ENCODE peak calls at places on chromosomes 5 and 9, in four cellular contexts. One of them, this sample, is unnamed. For H3K27me3 and H3K4me1, the result is how much of the 10 kb centered on the place peaks cover.

GRCh38 chr5:14676320-14676719 is 11.8 kb downstream of the OTULIN start:
- DNase-seq in CD4-positive, CD25-positive, alpha-beta regulatory T cell: no peak
- DNase-seq in iPS DF 6.9: no peak
- DNase-seq in colonic mucosa: no peak
- DNase-seq in this sample: peak

GRCh38 chr5:160675988-160676387 is 176.0 kb downstream of the ATP10B start:
- DNase-seq in CD4-positive, CD25-positive, alpha-beta regulatory T cell: no peak
- DNase-seq in iPS DF 6.9: no peak
- DNase-seq in colonic mucosa: no peak
- DNase-seq in this sample: no peak

GRCh38 chr5:75168026-75168750 is 68.5 kb downstream of the ANKRD31 start:
- DNase-seq in CD4-positive, CD25-positive, alpha-beta regulatory T cell: no peak
- DNase-seq in iPS DF 6.9: no peak
- DNase-seq in colonic mucosa: no peak
- DNase-seq in this sample: no peak

GRCh38 chr9:108972186-108972585 is 38.0 kb downstream of the ABITRAM start:
- DNase-seq in CD4-positive, CD25-positive, alpha-beta regulatory T cell: no peak
- DNase-seq in iPS DF 6.9: no peak
- DNase-seq in colonic mucosa: no peak
- DNase-seq in this sample: no peak

GRCh38 chr5:160923431-160923830 is 71.4 kb upstream of the ATP10B start:
- DNase-seq in CD4-positive, CD25-positive, alpha-beta regulatory T cell: no peak
- DNase-seq in iPS DF 6.9: no peak
- DNase-seq in colonic mucosa: no peak
- DNase-seq in this sample: no peak

GRCh38 chr5:82644768-82645167 is 366.6 kb upstream of the RPS23 start:
- DNase-seq in CD4-positive, CD25-positive, alpha-beta regulatory T cell: no peak
- DNase-seq in iPS DF 6.9: no peak
- DNase-seq in colonic mucosa: no peak
- DNase-seq in this sample: no peak

GRCh38 chr5:157575096-157575872 is at the start of gene ADAM19:
- DNase-seq in CD4-positive, CD25-positive, alpha-beta regulatory T cell: peak
- DNase-seq in iPS DF 6.9: no peak
- DNase-seq in colonic mucosa: no peak
- DNase-seq in this sample: peak

GRCh38 chr5:173881811-173882575 is 6.2 kb upstream of the CPEB4 start:
- DNase-seq in CD4-positive, CD25-positive, alpha-beta regulatory T cell: no peak
- DNase-seq in iPS DF 6.9: no peak
- DNase-seq in colonic mucosa: no peak
- DNase-seq in this sample: no peak

GRCh38 chr5:147882586-147883313 is 4.2 kb downstream of the SCGB3A2 start:
- DNase-seq in CD4-positive, CD25-positive, alpha-beta regulatory T cell: no peak
- DNase-seq in iPS DF 6.9: no peak
- DNase-seq in colonic mucosa: no peak
- DNase-seq in this sample: no peak

GRCh38 chr9:117169089-117169488 is 245.8 kb downstream of the ASTN2 start:
- DNase-seq in CD4-positive, CD25-positive, alpha-beta regulatory T cell: no peak
- DNase-seq in iPS DF 6.9: no peak
- DNase-seq in colonic mucosa: no peak
- DNase-seq in this sample: no peak

GRCh38 chr5:40431734-40432133 is 248.0 kb upstream of the PTGER4 start:
- DNase-seq in CD4-positive, CD25-positive, alpha-beta regulatory T cell: no peak
- DNase-seq in iPS DF 6.9: no peak
- DNase-seq in colonic mucosa: peak
- DNase-seq in this sample: no peak

GRCh38 chr5:102628449-102629175 is 126.5 kb upstream of the PAM start:
- DNase-seq in CD4-positive, CD25-positive, alpha-beta regulatory T cell: no peak
- DNase-seq in iPS DF 6.9: no peak
- DNase-seq in colonic mucosa: no peak
- DNase-seq in this sample: no peak

DNA sequence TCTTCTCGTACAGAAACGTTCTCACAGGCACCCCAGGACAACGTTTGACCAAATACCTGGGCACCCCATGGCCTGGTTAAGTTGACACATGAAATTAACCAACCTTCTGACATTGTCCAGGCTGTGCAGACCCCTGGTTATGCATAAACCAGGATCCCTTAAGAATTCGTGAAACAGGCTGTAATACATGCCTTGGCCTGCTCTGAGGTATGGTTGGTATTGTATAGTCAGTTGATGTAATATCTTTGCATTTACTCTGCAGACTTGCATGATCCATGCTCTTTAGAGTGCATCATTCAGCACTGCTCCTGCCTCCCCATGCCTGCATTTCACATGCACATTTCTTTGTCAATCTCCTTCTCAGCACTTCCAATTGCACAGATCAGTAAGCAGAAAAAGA is 687.3 kb downstream of the TAF11L14 start:
- DNase-seq in CD4-positive, CD25-positive, alpha-beta regulatory T cell: no peak
- DNase-seq in iPS DF 6.9: no peak
- DNase-seq in colonic mucosa: no peak
- DNase-seq in this sample: no peak
- H3K27ac ChIP-seq in CD4-positive, CD25-positive, alpha-beta regulatory T cell: no peak
- H3K27ac ChIP-seq in iPS DF 6.9: no peak
- H3K27ac ChIP-seq in colonic mucosa: no peak
- H3K27ac ChIP-seq in this sample: no peak

DNA sequence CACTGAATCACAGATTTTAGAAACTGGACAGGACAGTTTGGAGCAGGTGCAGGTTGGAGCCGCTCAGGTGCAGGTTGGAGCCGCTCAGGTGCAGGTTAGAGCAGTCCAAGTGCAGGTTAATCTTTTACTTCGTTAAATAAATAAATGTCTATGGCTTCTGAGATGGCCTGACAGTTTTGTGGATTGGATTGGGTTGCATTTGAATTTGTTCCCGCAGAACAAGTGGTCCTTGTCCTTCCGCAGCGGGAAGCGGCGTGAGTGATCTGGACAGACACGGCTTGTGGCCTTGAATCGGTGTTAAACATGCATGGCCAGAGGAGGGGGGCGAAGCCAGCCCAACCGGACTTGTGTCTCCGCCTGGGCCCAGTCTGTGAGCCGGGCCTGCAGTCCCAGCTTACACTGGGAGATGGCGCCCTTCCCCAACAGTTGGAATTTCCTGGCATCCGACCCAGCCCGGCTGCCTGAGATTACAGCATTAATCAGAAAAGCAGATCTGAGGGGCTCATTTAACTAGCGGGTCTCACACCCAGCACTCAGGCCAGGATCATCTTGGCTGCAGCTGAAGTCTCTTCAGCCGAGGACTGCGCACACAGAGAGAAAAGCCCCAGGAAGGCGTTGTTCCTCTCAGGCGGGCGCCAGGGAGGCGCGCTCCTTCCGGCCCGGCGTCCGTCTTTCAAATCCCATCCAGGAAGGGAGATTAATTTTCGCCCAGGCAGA is 1.5 kb upstream of the OLFM1 start:
- DNase-seq in CD4-positive, CD25-positive, alpha-beta regulatory T cell: no peak
- DNase-seq in iPS DF 6.9: peak
- DNase-seq in colonic mucosa: peak
- DNase-seq in this sample: no peak
- H3K27me3 ChIP-seq in CD4-positive, CD25-positive, alpha-beta regulatory T cell: under half
- H3K27me3 ChIP-seq in iPS DF 6.9: under half
- H3K27me3 ChIP-seq in colonic mucosa: under half
- H3K27me3 ChIP-seq in this sample: under half

DNA sequence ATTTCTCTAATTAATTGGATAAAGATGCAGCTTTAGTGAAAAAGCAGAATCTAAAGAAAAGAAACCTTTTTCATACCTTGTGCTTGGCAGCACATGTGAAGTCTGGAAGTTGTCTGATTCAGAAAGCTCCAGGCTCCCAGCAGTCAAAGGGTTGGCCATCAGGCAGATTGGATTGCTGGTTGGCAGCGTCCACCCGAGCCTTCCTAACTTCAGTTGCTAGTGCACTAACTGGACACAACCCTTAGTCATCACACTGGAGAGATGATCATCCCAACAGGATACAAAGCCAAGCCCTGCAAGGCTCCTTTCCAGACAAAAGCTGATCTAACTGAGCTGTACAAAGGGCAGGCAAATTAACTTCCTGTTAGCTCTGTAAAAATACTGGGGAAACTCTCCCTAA is 185.5 kb downstream of the SNX18 start:
- DNase-seq in CD4-positive, CD25-positive, alpha-beta regulatory T cell: no peak
- DNase-seq in iPS DF 6.9: no peak
- DNase-seq in colonic mucosa: peak
- DNase-seq in this sample: no peak
- H3K4me1 ChIP-seq in CD4-positive, CD25-positive, alpha-beta regulatory T cell: under half
- H3K4me1 ChIP-seq in iPS DF 6.9: under half
- H3K4me1 ChIP-seq in colonic mucosa: under half
- H3K4me1 ChIP-seq in this sample: under half

DNA sequence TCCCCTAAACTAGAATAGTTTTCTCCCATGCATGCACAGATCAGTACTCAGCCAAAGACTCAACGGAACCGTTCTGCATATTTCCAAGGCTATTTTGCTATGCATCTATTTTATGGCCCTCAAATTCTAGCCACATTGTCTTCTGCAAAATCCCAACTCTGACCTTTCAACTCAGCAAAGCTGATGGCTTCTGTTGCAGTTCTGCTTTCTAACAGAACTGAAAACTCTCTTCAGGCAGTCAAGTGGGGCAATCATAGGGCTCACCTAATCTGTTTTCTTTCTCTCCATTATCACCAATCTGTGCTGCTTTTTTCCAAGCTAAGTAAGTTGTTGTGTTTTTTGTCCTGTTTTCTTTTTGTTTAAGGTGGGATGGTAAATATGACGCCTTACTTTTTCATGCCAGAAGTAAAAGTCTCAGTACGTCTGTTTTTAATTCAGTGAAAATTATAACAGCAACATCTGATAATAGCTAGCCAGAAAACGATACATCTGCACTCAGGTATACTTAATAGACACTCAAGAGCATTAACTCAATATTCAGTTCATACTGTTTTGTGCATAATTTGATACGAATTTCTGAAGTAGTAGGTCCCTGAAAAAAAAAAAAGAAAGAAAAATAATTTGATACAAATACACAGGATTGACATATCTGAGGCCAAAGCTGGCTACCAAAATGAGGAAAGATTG is 454.3 kb downstream of the TLE1 start:
- DNase-seq in CD4-positive, CD25-positive, alpha-beta regulatory T cell: no peak
- DNase-seq in iPS DF 6.9: no peak
- DNase-seq in colonic mucosa: no peak
- DNase-seq in this sample: no peak
- H3K27ac ChIP-seq in CD4-positive, CD25-positive, alpha-beta regulatory T cell: no peak
- H3K27ac ChIP-seq in iPS DF 6.9: no peak
- H3K27ac ChIP-seq in colonic mucosa: no peak
- H3K27ac ChIP-seq in this sample: no peak

DNA sequence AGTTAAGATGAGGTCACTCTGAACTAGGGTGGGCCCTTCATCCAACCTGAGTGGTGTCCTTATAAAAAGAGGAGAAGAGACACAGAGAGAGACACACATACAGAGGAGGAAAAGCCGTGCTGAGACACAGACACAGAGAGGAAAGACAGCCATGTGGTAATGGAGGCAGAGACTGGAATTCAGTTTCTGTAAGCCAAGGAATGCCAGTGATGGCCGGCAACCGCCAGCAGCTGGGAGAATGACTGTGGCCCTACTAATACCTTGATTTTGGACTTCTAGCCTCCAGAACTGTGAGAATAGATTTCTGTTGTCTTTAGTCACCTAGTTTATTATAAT is 90.2 kb downstream of the TARS1 start:
- DNase-seq in CD4-positive, CD25-positive, alpha-beta regulatory T cell: no peak
- DNase-seq in iPS DF 6.9: no peak
- DNase-seq in colonic mucosa: no peak
- DNase-seq in this sample: no peak
- H3K27me3 ChIP-seq in CD4-positive, CD25-positive, alpha-beta regulatory T cell: under half
- H3K27me3 ChIP-seq in iPS DF 6.9: under half
- H3K27me3 ChIP-seq in colonic mucosa: under half
- H3K27me3 ChIP-seq in this sample: under half

GRCh38 chr5:172777381-172778222 is 6.6 kb upstream of the DUSP1 start:
- DNase-seq in CD4-positive, CD25-positive, alpha-beta regulatory T cell: peak
- DNase-seq in iPS DF 6.9: no peak
- DNase-seq in colonic mucosa: peak
- DNase-seq in this sample: peak
- H3K4me1 ChIP-seq in CD4-positive, CD25-positive, alpha-beta regulatory T cell: under half
- H3K4me1 ChIP-seq in iPS DF 6.9: under half
- H3K4me1 ChIP-seq in colonic mucosa: under half
- H3K4me1 ChIP-seq in this sample: under half

GRCh38 chr9:114031948-114032688 is 46.0 kb downstream of the AMBP start:
- DNase-seq in CD4-positive, CD25-positive, alpha-beta regulatory T cell: no peak
- DNase-seq in iPS DF 6.9: no peak
- DNase-seq in colonic mucosa: peak
- DNase-seq in this sample: no peak
- H3K27ac ChIP-seq in CD4-positive, CD25-positive, alpha-beta regulatory T cell: no peak
- H3K27ac ChIP-seq in iPS DF 6.9: no peak
- H3K27ac ChIP-seq in colonic mucosa: no peak
- H3K27ac ChIP-seq in this sample: no peak

GRCh38 chr5:477871-478270 is 34.9 kb downstream of the EXOC3 start:
- DNase-seq in CD4-positive, CD25-positive, alpha-beta regulatory T cell: no peak
- DNase-seq in iPS DF 6.9: no peak
- DNase-seq in colonic mucosa: no peak
- DNase-seq in this sample: no peak

GRCh38 chr5:477247-477646 is 34.3 kb downstream of the EXOC3 start:
- DNase-seq in CD4-positive, CD25-positive, alpha-beta regulatory T cell: no peak
- DNase-seq in iPS DF 6.9: no peak
- DNase-seq in colonic mucosa: no peak
- DNase-seq in this sample: no peak

GRCh38 chr5:475704-476101 is 32.7 kb downstream of the EXOC3 start:
- DNase-seq in CD4-positive, CD25-positive, alpha-beta regulatory T cell: no peak
- DNase-seq in iPS DF 6.9: no peak
- DNase-seq in colonic mucosa: no peak
- DNase-seq in this sample: no peak

GRCh38 chr5:476102-476813 is 33.3 kb downstream of the EXOC3 start:
- DNase-seq in CD4-positive, CD25-positive, alpha-beta regulatory T cell: no peak
- DNase-seq in iPS DF 6.9: no peak
- DNase-seq in colonic mucosa: no peak
- DNase-seq in this sample: no peak

GRCh38 chr5:476814-477175 is 33.8 kb downstream of the EXOC3 start:
- DNase-seq in CD4-positive, CD25-positive, alpha-beta regulatory T cell: no peak
- DNase-seq in iPS DF 6.9: no peak
- DNase-seq in colonic mucosa: no peak
- DNase-seq in this sample: no peak
- H3K27me3 ChIP-seq in CD4-positive, CD25-positive, alpha-beta regulatory T cell: under half
- H3K27me3 ChIP-seq in iPS DF 6.9: under half
- H3K27me3 ChIP-seq in colonic mucosa: under half
- H3K27me3 ChIP-seq in this sample: under half